ENCODE peak calls at places on chromosomes 13 and 19, in nine cellular contexts. Y, X, F, I, L, P, R, B and S are unnamed samples.

GRCh38 chr19:53333071-53333465 is 481 bp upstream of the ZNF845 start:
- DNase-seq in F (peak; percentile 62), Y (peak; percentile 73), X (peak; percentile 62), L (peak; percentile 74), P (peak; percentile 66), B (no peak), I (peak; percentile 1), R (no peak), S (peak; percentile 29)

GRCh38 chr13:75841905-75842304 is 205.8 kb downstream of the LMO7 start:
- DNase-seq in L (no peak), X (no peak), R (no peak), I (no peak), F (no peak), Y (no peak), B (no peak), P (no peak), S (no peak)

GRCh38 chr19:10112895-10113591 is 1.6 kb downstream of the P2RY11 start:
- DNase-seq in I (peak; percentile 55), B (no peak), R (no peak), F (peak; percentile 65), L (peak; percentile 64), Y (peak; percentile 75), X (peak; percentile 60), P (peak; percentile 23), S (peak; percentile 59)

GRCh38 chr13:46633416-46633815 is 80.4 kb downstream of the LRCH1 start:
- DNase-seq in P (peak; percentile 91), X (no peak), F (no peak), L (peak; percentile 87), R (no peak), Y (peak; percentile 76), B (peak; percentile 88), I (no peak), S (peak; percentile 66)

GRCh38 chr13:75762066-75762937 is 126.2 kb downstream of the LMO7 start:
- DNase-seq in X (no peak), R (no peak), Y (peak; percentile 73), P (no peak), F (no peak), I (peak; percentile 4), L (no peak), B (peak; percentile 63), S (no peak)

GRCh38 chr19:5093297-5093858 is 124.5 kb downstream of the KDM4B start:
- DNase-seq in F (no peak), X (no peak), P (no peak), Y (no peak), R (no peak), L (no peak), I (no peak), B (no peak), S (no peak)

GRCh38 chr13:20993661-20994440 is 67.5 kb downstream of the LATS2 start:
- DNase-seq in X (no peak), P (peak; percentile 96), I (no peak), Y (peak; percentile 94), L (peak; percentile 91), F (no peak), B (peak; percentile 51), R (no peak), S (no peak)

GRCh38 chr19:46784262-46785053 is 3.9 kb downstream of the SLC1A5 start:
- DNase-seq in F (peak; percentile 12), X (peak; percentile 68), L (peak; percentile 92), R (no peak), P (peak; percentile 84), Y (peak; percentile 93), B (peak; percentile 95), I (peak; percentile 56), S (peak; percentile 79)

GRCh38 chr13:112212533-112212932 is 145.6 kb downstream of the SOX1 start:
- DNase-seq in B (no peak), P (no peak), L (no peak), X (no peak), R (no peak), I (no peak), F (no peak), Y (no peak), S (no peak)

GRCh38 chr19:35395762-35396199 is 24.9 kb downstream of the GPR42 start:
- DNase-seq in X (no peak), R (no peak), B (no peak), Y (peak; percentile 12), P (no peak), L (no peak), I (no peak), F (no peak), S (no peak)

GRCh38 chr19:35124098-35125060 is 8.8 kb downstream of the FXYD3 start:
- DNase-seq in R (peak; percentile 76), L (peak; percentile 90), X (peak; percentile 91), P (peak; percentile 84), Y (peak; percentile 98), I (peak; percentile 69), F (peak; percentile 56), B (peak; percentile 86), S (peak; percentile 99)

GRCh38 chr13:72839831-72840426 is 58.0 kb downstream of the PIBF1 start:
- DNase-seq in P (peak; percentile 37), F (peak; percentile 51), R (no peak), X (peak; percentile 75), L (peak; percentile 67), Y (peak; percentile 70), B (peak; percentile 42), I (peak; percentile 4), S (peak; percentile 56)